ENCODE peak calls at places on chromosomes 13 and 19, in six cellular contexts. S is fibroblast of lung, T is progenitor cell of endocrine pancreas, I is nephron progenitor cell, U is astrocyte, N is heart right ventricle. C is an unnamed sample.
A peak's percentile ranks its signal among the peaks of the same experiment; 100 is the strongest.

GRCh38 chr19:32066056-32066455 is 279.4 kb upstream of the ZNF507 start:
- DNase-seq in S (no peak), T (no peak), I (no peak), U (no peak), N (no peak), C (no peak)

GRCh38 chr13:102724923-102725322 is 30.1 kb upstream of the METTL21C start:
- DNase-seq in S (peak; percentile 24), T (no peak), I (no peak), U (peak; percentile 3), N (no peak), C (no peak)

GRCh38 chr13:99093997-99094396 is 106.7 kb upstream of the UBAC2 start:
- DNase-seq in S (no peak), T (no peak), I (no peak), U (no peak), N (no peak), C (no peak)

GRCh38 chr13:37995052-37995451 is 125.5 kb upstream of the TRPC4 start:
- DNase-seq in S (peak; percentile 32), T (no peak), I (peak; percentile 13), U (peak; percentile 16), N (no peak), C (no peak)

GRCh38 chr13:108987488-108987887 is 358.1 kb downstream of the MYO16 start:
- DNase-seq in S (peak; percentile 46), T (no peak), I (no peak), U (peak; percentile 23), N (no peak), C (no peak)

GRCh38 chr13:42266464-42266863 is 5.5 kb upstream of the AKAP11 start:
- DNase-seq in S (peak; percentile 59), T (no peak), I (no peak), U (peak; percentile 49), N (no peak), C (no peak)

GRCh38 chr13:112893570-112894422 is 75.2 kb upstream of the MCF2L start:
- DNase-seq in S (no peak), T (peak; percentile 70), I (peak; percentile 79), U (no peak), N (peak; percentile 41), C (peak; percentile 91)

GRCh38 chr19:29385191-29385795 is 140.5 kb upstream of the VSTM2B start:
- DNase-seq in S (no peak), T (no peak), I (no peak), U (no peak), N (no peak), C (no peak)

GRCh38 chr19:7870571-7871279 is 3.5 kb downstream of the PRR36 start:
- DNase-seq in S (peak; percentile 27), T (no peak), I (peak; percentile 84), U (no peak), N (no peak), C (no peak)

GRCh38 chr13:75699062-75699461 is 62.9 kb downstream of the LMO7 start:
- DNase-seq in S (no peak), T (no peak), I (no peak), U (no peak), N (no peak), C (no peak)

GRCh38 chr19:43731346-43731745 is 15.5 kb downstream of the IRGC start:
- DNase-seq in S (no peak), T (no peak), I (no peak), U (no peak), N (peak; percentile 26), C (no peak)

GRCh38 chr19:33063356-33064116 is 1.2 kb downstream of the RHPN2 start:
- DNase-seq in S (peak; percentile 32), T (no peak), I (peak; percentile 22), U (no peak), N (no peak), C (peak; percentile 37)

GRCh38 chr13:87941244-87941643 is 270.1 kb downstream of the SLITRK5 start:
- DNase-seq in S (peak; percentile 0), T (no peak), I (no peak), U (no peak), N (no peak), C (no peak)

GRCh38 chr19:4913996-4914735 is 4.9 kb downstream of the UHRF1 start:
- DNase-seq in S (peak; percentile 65), T (no peak), I (no peak), U (peak; percentile 49), N (no peak), C (no peak)

GRCh38 chr13:45674908-45675307 is 27.2 kb upstream of the CBY2 start:
- DNase-seq in S (peak; percentile 99), T (no peak), I (no peak), U (peak; percentile 98), N (no peak), C (no peak)

GRCh38 chr19:7883105-7883504 is 5.2 kb upstream of the LRRC8E start:
- DNase-seq in S (no peak), T (no peak), I (no peak), U (no peak), N (no peak), C (no peak)

GRCh38 chr13:81745391-81745790 is 1404.5 kb upstream of the SPRY2 start:
- DNase-seq in S (no peak), T (no peak), I (no peak), U (no peak), N (no peak), C (no peak)

GRCh38 chr19:58572818-58573657 is at the start of gene MZF1:
- DNase-seq in S (peak; percentile 100), T (peak; percentile 99), I (peak; percentile 99), U (peak; percentile 100), N (peak; percentile 99), C (no peak)

GRCh38 chr13:95560387-95560786 is 7.9 kb downstream of the CLDN10 start:
- DNase-seq in S (no peak), T (no peak), I (no peak), U (no peak), N (no peak), C (no peak)

GRCh38 chr19:44796701-44797115 is 12.2 kb upstream of the BCAM start:
- DNase-seq in S (peak; percentile 41), T (peak; percentile 22), I (no peak), U (peak; percentile 14), N (peak; percentile 62), C (no peak)

GRCh38 chr19:48997972-48998371 is 4.3 kb downstream of the RUVBL2 start:
- DNase-seq in S (peak; percentile 55), T (peak; percentile 53), I (peak; percentile 75), U (no peak), N (no peak), C (no peak)

GRCh38 chr19:37007587-37008220 is 70.5 kb upstream of the ZNF420 start:
- DNase-seq in S (peak; percentile 51), T (no peak), I (no peak), U (peak; percentile 37), N (peak; percentile 87), C (peak; percentile 83)

GRCh38 chr19:12994701-12995595 is at the start of gene NFIX:
- DNase-seq in S (peak; percentile 60), T (peak; percentile 43), I (peak; percentile 78), U (no peak), N (peak; percentile 78), C (no peak)

GRCh38 chr19:39200818-39201145 is 3.3 kb downstream of the SYCN start:
- DNase-seq in S (no peak), T (no peak), I (no peak), U (no peak), N (no peak), C (no peak)

GRCh38 chr19:36805364-36805763 is 32.8 kb upstream of the ZNF850 start:
- DNase-seq in S (no peak), T (no peak), I (no peak), U (no peak), N (no peak), C (no peak)

GRCh38 chr19:49689133-49690072 is at the start of gene ADM5:
- DNase-seq in S (no peak), T (peak; percentile 60), I (peak; percentile 61), U (no peak), N (peak; percentile 54), C (peak; percentile 83)

GRCh38 chr13:21894091-21894490 is 223.2 kb downstream of the FGF9 start:
- DNase-seq in S (no peak), T (no peak), I (no peak), U (no peak), N (no peak), C (no peak)

GRCh38 chr13:67075239-67075638 is 154.9 kb downstream of the PCDH9 start:
- DNase-seq in S (no peak), T (no peak), I (no peak), U (no peak), N (no peak), C (no peak)

GRCh38 chr19:16860118-16860517 is 28.7 kb upstream of the F2RL3 start:
- DNase-seq in S (no peak), T (no peak), I (no peak), U (no peak), N (no peak), C (no peak)

GRCh38 chr19:35740423-35741215 is 1.6 kb downstream of the IGFLR1 start:
- DNase-seq in S (peak; percentile 94), T (peak; percentile 94), I (peak; percentile 98), U (peak; percentile 89), N (peak; percentile 98), C (peak; percentile 99)
- TF ChIP-seq CTCF in S (no peak), T (peak; percentile 52), I (peak; percentile 26), U (no peak), N (no peak), C (no peak)

GRCh38 chr19:23286477-23286876 is 36.3 kb upstream of the ZNF724 start:
- DNase-seq in S (no peak), T (no peak), I (no peak), U (no peak), N (no peak), C (no peak)
- TF ChIP-seq CTCF in S (peak; percentile 15), T (peak; percentile 27), I (peak; percentile 19), U (no peak), N (no peak), C (no peak)

DNA sequence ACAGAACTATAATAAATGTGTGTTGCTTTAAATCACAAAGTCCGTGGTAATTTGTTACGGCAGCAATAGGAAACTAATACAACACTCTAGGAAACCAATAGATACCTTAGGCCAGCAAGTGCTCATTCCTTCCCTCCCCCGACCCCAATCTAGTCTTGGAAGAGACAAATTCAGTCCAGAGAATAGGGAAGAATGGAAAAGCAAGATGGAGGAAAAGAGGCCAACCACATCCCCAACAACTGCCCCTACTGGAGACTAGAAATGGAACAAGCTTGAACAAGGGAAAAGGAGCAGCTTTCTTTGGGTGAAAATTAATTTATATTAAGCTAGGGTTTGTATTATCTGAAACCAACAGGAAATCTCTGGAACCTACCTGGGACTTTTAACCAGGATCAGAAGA is 54.4 kb downstream of the DIAPH3 start:
- DNase-seq in S (no peak), T (no peak), I (no peak), U (no peak), N (no peak), C (no peak)
- TF ChIP-seq CTCF in S (no peak), T (no peak), I (no peak), U (no peak), N (no peak), C (no peak)

GRCh38 chr19:2436384-2436783 is 9.0 kb upstream of the TIMM13 start:
- DNase-seq in S (no peak), T (no peak), I (no peak), U (no peak), N (no peak), C (no peak)

GRCh38 chr19:2433854-2434253 is 6.5 kb upstream of the TIMM13 start:
- DNase-seq in S (no peak), T (no peak), I (no peak), U (no peak), N (no peak), C (no peak)

GRCh38 chr19:2432131-2432848 is 4.9 kb upstream of the TIMM13 start:
- DNase-seq in S (no peak), T (no peak), I (no peak), U (no peak), N (no peak), C (no peak)

GRCh38 chr19:2434721-2435265 is 7.4 kb upstream of the TIMM13 start:
- DNase-seq in S (no peak), T (no peak), I (no peak), U (no peak), N (no peak), C (no peak)

GRCh38 chr19:2434267-2434666 is 6.9 kb upstream of the TIMM13 start:
- DNase-seq in S (no peak), T (no peak), I (no peak), U (no peak), N (no peak), C (no peak)
- TF ChIP-seq CTCF in S (no peak), T (no peak), I (no peak), U (no peak), N (no peak), C (no peak)